ENCODE peak calls at places on chromosomes 16 and 17, in ten cellular contexts. C is MM.1S; P is stimulated activated naive CD4-positive, alpha-beta T cell; A is NCI-H1417 treated with DMSO at 0.1 percent for 48 hours; L is cardiac fibroblast; J is BE2C; K is gastrocnemius medialis; M is mesendoderm; F is activated CD8-positive, alpha-beta T cell treated with anti-CD3 and anti-CD28 coated beads for 36 hours; S is AG09309. D is an unnamed sample.

GRCh38 chr17:78364436-78365281 is 4.8 kb upstream of the SOCS3 start:
- DNase-seq in A (no peak), C (no peak), L (no peak), K (no peak), J (no peak), F (peak), P (no peak), S (no peak), M (peak), D (no peak)

GRCh38 chr17:40298726-40299125 is 10.3 kb upstream of the RARA start:
- DNase-seq in M (no peak), F (no peak), J (no peak), P (no peak), L (no peak), C (no peak), A (no peak), K (no peak), S (no peak), D (no peak)

GRCh38 chr16:29290631-29291247 is 115.8 kb downstream of the NPIPB11 start:
- DNase-seq in P (no peak), K (peak), M (peak), S (no peak), L (peak), A (no peak), J (peak), F (peak), C (peak), D (peak)

GRCh38 chr17:81579298-81579697 is 27.1 kb upstream of the FAAP100 start:
- DNase-seq in M (no peak), P (no peak), L (no peak), A (no peak), J (no peak), F (no peak), K (no peak), C (no peak), S (no peak), D (no peak)

GRCh38 chr16:86088287-86088686 is 189.3 kb downstream of the IRF8 start:
- DNase-seq in K (no peak), M (no peak), F (no peak), S (no peak), P (no peak), C (no peak), L (no peak), A (no peak), J (no peak), D (no peak)

GRCh38 chr17:41494524-41494923 is 4.8 kb upstream of the KRT36 start:
- DNase-seq in A (no peak), M (peak), L (peak), C (no peak), S (no peak), J (no peak), K (no peak), F (no peak), P (no peak), D (no peak)

GRCh38 chr16:75011634-75012307 is 12.9 kb downstream of the ZNRF1 start:
- DNase-seq in A (no peak), P (no peak), L (peak), F (peak), S (peak), J (no peak), M (no peak), K (no peak), C (no peak), D (no peak)

GRCh38 chr16:67530013-67530939 is 1.6 kb downstream of the RIPOR1 start:
- DNase-seq in F (peak), M (no peak), A (no peak), K (peak), S (no peak), P (peak), C (peak), J (no peak), L (peak), D (peak)

GRCh38 chr16:2468725-2469398 is 2.2 kb upstream of the NTN3 start:
- DNase-seq in A (peak), F (no peak), M (no peak), J (peak), L (no peak), S (no peak), P (no peak), K (no peak), C (no peak), D (no peak)

GRCh38 chr17:48647103-48647963 is 21.2 kb upstream of the HOXB9 start:
- DNase-seq in K (no peak), M (peak), P (no peak), C (peak), J (no peak), A (no peak), S (no peak), F (no peak), L (no peak), D (no peak)

GRCh38 chr16:51156836-51157235 is 5.8 kb upstream of the SALL1 start:
- DNase-seq in A (no peak), J (no peak), K (no peak), C (no peak), P (no peak), L (no peak), S (no peak), M (no peak), F (no peak), D (no peak)

GRCh38 chr16:73000020-73000906 is 47.7 kb downstream of the ZFHX3 start:
- DNase-seq in M (no peak), J (no peak), L (peak), C (no peak), A (no peak), P (no peak), F (no peak), K (peak), S (no peak), D (peak)

GRCh38 chr16:3266873-3267537 is 10.6 kb upstream of the MEFV start:
- DNase-seq in F (peak), A (no peak), M (peak), C (no peak), K (no peak), J (peak), S (peak), L (peak), P (no peak), D (no peak)

GRCh38 chr17:65193305-65194293 is 56.4 kb downstream of the RGS9 start:
- DNase-seq in S (no peak), A (no peak), K (no peak), M (no peak), F (no peak), P (no peak), L (no peak), C (no peak), J (no peak), D (no peak)

GRCh38 chr17:13353590-13353989 is 248.1 kb downstream of the HS3ST3A1 start:
- DNase-seq in A (no peak), C (no peak), F (no peak), J (peak), K (no peak), M (no peak), S (no peak), L (peak), P (no peak), D (no peak)

GRCh38 chr16:85303354-85303883 is 191.1 kb upstream of the CIBAR2 start:
- DNase-seq in L (peak), S (no peak), J (no peak), C (no peak), P (peak), F (peak), M (peak), A (no peak), K (no peak), D (peak)

GRCh38 chr16:24848065-24848464 is 2.3 kb downstream of the SLC5A11 start:
- DNase-seq in F (no peak), P (no peak), L (peak), C (no peak), S (no peak), J (no peak), K (no peak), A (no peak), M (no peak), D (no peak)

GRCh38 chr16:2719328-2720062 is 529 bp downstream of the PRSS27 start:
- DNase-seq in P (no peak), K (peak), L (no peak), A (no peak), J (peak), S (no peak), M (no peak), C (no peak), F (no peak), D (no peak)

GRCh38 chr17:17435323-17435722 is 41.5 kb upstream of the MED9 start:
- DNase-seq in K (no peak), F (no peak), S (peak), M (no peak), P (no peak), J (peak), C (no peak), A (no peak), L (peak), D (no peak)

GRCh38 chr17:56185905-56186783 is 32.9 kb downstream of the ANKFN1 start:
- DNase-seq in S (peak), L (peak), A (no peak), F (no peak), J (no peak), P (no peak), K (no peak), C (no peak), M (no peak), D (no peak)

GRCh38 chr16:1782408-1783247 is at the start of the genes NUBP2 and SPSB3:
- DNase-seq in L (peak), A (peak), K (peak), S (peak), C (peak), F (peak), J (peak), M (peak), P (peak), D (peak)

GRCh38 chr16:11056989-11057645 is 112.8 kb downstream of the CLEC16A start:
- DNase-seq in M (no peak), F (no peak), C (no peak), A (no peak), J (no peak), S (no peak), L (no peak), P (no peak), K (no peak), D (peak)

GRCh38 chr16:81808933-81809480 is 29.9 kb downstream of the PLCG2 start:
- DNase-seq in F (peak), A (no peak), L (no peak), P (no peak), C (peak), J (no peak), K (no peak), S (no peak), M (no peak), D (no peak)

GRCh38 chr16:24041834-24042631 is 206.2 kb downstream of the PRKCB start:
- DNase-seq in M (peak), L (peak), P (peak), F (peak), J (peak), A (no peak), S (peak), C (peak), K (no peak), D (peak)

GRCh38 chr17:42676424-42677011 is at the start of gene PLEKHH3:
- DNase-seq in S (no peak), M (no peak), A (peak), J (peak), L (no peak), F (no peak), K (no peak), C (peak), P (no peak), D (no peak)

GRCh38 chr17:36750316-36750885 is 149.0 kb downstream of the MRM1 start:
- DNase-seq in K (no peak), J (no peak), F (no peak), S (no peak), L (no peak), M (no peak), C (no peak), P (no peak), A (no peak), D (no peak)

GRCh38 chr17:55547027-55547670 is 35.9 kb upstream of the SMIM36 start:
- DNase-seq in S (no peak), K (no peak), J (no peak), F (no peak), L (no peak), C (no peak), P (no peak), A (no peak), M (no peak), D (no peak)

GRCh38 chr16:81610936-81611335 is 166.3 kb downstream of the CMIP start:
- DNase-seq in M (no peak), K (no peak), S (no peak), F (no peak), A (no peak), L (no peak), P (no peak), C (no peak), J (no peak), D (no peak)

GRCh38 chr17:16486373-16487250 is 5.4 kb downstream of the LRRC75A start:
- DNase-seq in L (peak), J (peak), C (no peak), A (peak), F (no peak), S (peak), P (no peak), M (peak), K (peak), D (peak)

GRCh38 chr16:73050115-73051099 is 2.5 kb upstream of the ZFHX3 start:
- DNase-seq in A (no peak), L (no peak), F (no peak), K (no peak), C (no peak), S (no peak), P (no peak), M (no peak), J (no peak), D (no peak)

GRCh38 chr17:57868007-57868774 is 18.3 kb upstream of the MRPS23 start:
- DNase-seq in K (peak), A (no peak), P (no peak), L (peak), J (peak), M (peak), S (peak), C (peak), F (peak), D (peak)

GRCh38 chr17:19386276-19386863 is 620 bp downstream of the MFAP4 start:
- DNase-seq in J (no peak), S (peak), K (peak), L (peak), C (no peak), F (no peak), P (no peak), M (peak), A (no peak), D (no peak)

GRCh38 chr17:78853926-78854394 is 13.3 kb upstream of the USP36 start:
- DNase-seq in K (no peak), P (no peak), J (no peak), F (no peak), L (no peak), C (no peak), M (no peak), S (no peak), A (no peak), D (no peak)

GRCh38 chr17:18163528-18163927 is 20.1 kb upstream of the ALKBH5 start:
- DNase-seq in S (no peak), F (no peak), A (no peak), K (no peak), J (no peak), M (no peak), L (no peak), C (no peak), P (no peak), D (no peak)

GRCh38 chr16:86074651-86075487 is 175.9 kb downstream of the IRF8 start:
- DNase-seq in J (no peak), F (no peak), S (no peak), P (no peak), K (no peak), L (no peak), C (no peak), M (peak), A (no peak), D (no peak)